ENCODE peak calls at places on chromosomes 7 and 10, in four cellular contexts. E, B, N and M are unnamed samples.

GRCh38 chr7:66167773-66168367 is 37.3 kb upstream of the TPST1 start:
- DNase-seq in E (no peak), B (no peak), N (no peak), M (no peak)

GRCh38 chr7:3861941-3862340 is 560.9 kb downstream of the SDK1 start:
- DNase-seq in E (no peak), B (no peak), N (no peak), M (no peak)

GRCh38 chr10:80132299-80133139 is at the start of gene PLAC9:
- DNase-seq in E (no peak), B (no peak), N (peak), M (no peak)

GRCh38 chr7:131546126-131546525 is 10.3 kb downstream of the PODXL start:
- DNase-seq in E (no peak), B (no peak), N (no peak), M (no peak)

GRCh38 chr10:63145782-63146181 is 12.7 kb downstream of the NRBF2 start:
- DNase-seq in E (no peak), B (no peak), N (no peak), M (no peak)

GRCh38 chr7:36400606-36401005 is 10.9 kb downstream of the ANLN start:
- DNase-seq in E (no peak), B (no peak), N (no peak), M (no peak)

GRCh38 chr10:132480356-132480755 is 57.2 kb upstream of the INPP5A start:
- DNase-seq in E (no peak), B (no peak), N (peak), M (no peak)

GRCh38 chr10:86375204-86375603 is 8.6 kb upstream of the GRID1 start:
- DNase-seq in E (no peak), B (no peak), N (no peak), M (no peak)

GRCh38 chr10:92692085-92692671 is 2.4 kb downstream of the HHEX start:
- DNase-seq in E (no peak), B (no peak), N (no peak), M (no peak)

GRCh38 chr7:43784030-43785001 is 25.8 kb downstream of the BLVRA start:
- DNase-seq in E (no peak), B (no peak), N (no peak), M (no peak)

GRCh38 chr10:97768322-97769315 is 3.2 kb downstream of the SFRP5 start:
- DNase-seq in E (no peak), B (no peak), N (peak), M (no peak)

GRCh38 chr10:125025341-125025740 is 83.4 kb downstream of the ZRANB1 start:
- DNase-seq in E (no peak), B (no peak), N (no peak), M (no peak)

GRCh38 chr7:156547884-156548561 is 92.6 kb upstream of the RNF32 start:
- DNase-seq in E (no peak), B (no peak), N (no peak), M (no peak)

GRCh38 chr7:102260856-102261255 is 25.8 kb upstream of the SH2B2 start:
- DNase-seq in E (no peak), B (peak), N (peak), M (no peak)

GRCh38 chr7:46143949-46144917 is 223.2 kb upstream of the IGFBP3 start:
- DNase-seq in E (no peak), B (no peak), N (no peak), M (no peak)

GRCh38 chr10:73585223-73585784 is 5.8 kb downstream of the USP54 start:
- DNase-seq in E (no peak), B (no peak), N (no peak), M (no peak)

GRCh38 chr7:139426258-139427028 is 57.0 kb downstream of the KLRG2 start:
- DNase-seq in E (no peak), B (no peak), N (no peak), M (no peak)

GRCh38 chr10:79132681-79133381 is 64.1 kb downstream of the ZMIZ1 start:
- DNase-seq in E (no peak), B (no peak), N (no peak), M (no peak)